ENCODE peak calls at places on chromosomes 11 and 22, in eight cellular contexts. One of them, this sample, is unnamed. For H3K9me3 and H3K4me1, the result is how much of the 10 kb centered on the place peaks cover.

GRCh38 chr11:117159892-117160291 is 15.8 kb downstream of the PAFAH1B2 start:
- DNase-seq in CD8-positive, alpha-beta memory T cell: no peak
- DNase-seq in transverse colon: no peak
- DNase-seq in small intestine: no peak
- DNase-seq in kidney: no peak
- DNase-seq in ovary: no peak
- DNase-seq in mucosa of descending colon: no peak
- DNase-seq in neuronal stem cell: no peak
- DNase-seq in this sample: no peak

GRCh38 chr22:24128631-24129601 is 52.4 kb upstream of the SUSD2 start:
- DNase-seq in CD8-positive, alpha-beta memory T cell: no peak
- DNase-seq in transverse colon: no peak
- DNase-seq in small intestine: no peak
- DNase-seq in kidney: no peak
- DNase-seq in ovary: no peak
- DNase-seq in mucosa of descending colon: no peak
- DNase-seq in neuronal stem cell: no peak
- DNase-seq in this sample: no peak

GRCh38 chr11:2507945-2508749 is 63.3 kb downstream of the KCNQ1 start:
- DNase-seq in CD8-positive, alpha-beta memory T cell: no peak
- DNase-seq in transverse colon: peak
- DNase-seq in small intestine: no peak
- DNase-seq in kidney: peak
- DNase-seq in ovary: no peak
- DNase-seq in mucosa of descending colon: no peak
- DNase-seq in neuronal stem cell: no peak
- DNase-seq in this sample: peak

GRCh38 chr11:78516281-78516680 is 58.4 kb downstream of the NARS2 start:
- DNase-seq in CD8-positive, alpha-beta memory T cell: no peak
- DNase-seq in transverse colon: no peak
- DNase-seq in small intestine: no peak
- DNase-seq in kidney: no peak
- DNase-seq in ovary: no peak
- DNase-seq in mucosa of descending colon: no peak
- DNase-seq in neuronal stem cell: no peak
- DNase-seq in this sample: no peak

GRCh38 chr11:92322225-92322624 is 97.6 kb downstream of the FAT3 start:
- DNase-seq in CD8-positive, alpha-beta memory T cell: no peak
- DNase-seq in transverse colon: no peak
- DNase-seq in small intestine: no peak
- DNase-seq in kidney: no peak
- DNase-seq in ovary: no peak
- DNase-seq in mucosa of descending colon: no peak
- DNase-seq in neuronal stem cell: no peak
- DNase-seq in this sample: no peak

GRCh38 chr11:1828542-1828941 is 6.2 kb upstream of the SYT8 start:
- DNase-seq in CD8-positive, alpha-beta memory T cell: no peak
- DNase-seq in transverse colon: no peak
- DNase-seq in small intestine: no peak
- DNase-seq in kidney: peak
- DNase-seq in ovary: no peak
- DNase-seq in mucosa of descending colon: no peak
- DNase-seq in neuronal stem cell: no peak
- DNase-seq in this sample: no peak

GRCh38 chr22:45446216-45446615 is 32.7 kb downstream of the RIBC2 start:
- DNase-seq in CD8-positive, alpha-beta memory T cell: no peak
- DNase-seq in transverse colon: no peak
- DNase-seq in small intestine: no peak
- DNase-seq in kidney: no peak
- DNase-seq in ovary: no peak
- DNase-seq in mucosa of descending colon: no peak
- DNase-seq in neuronal stem cell: no peak
- DNase-seq in this sample: no peak

GRCh38 chr11:11975201-11976092 is 33.0 kb downstream of the DKK3 start:
- DNase-seq in CD8-positive, alpha-beta memory T cell: no peak
- DNase-seq in transverse colon: no peak
- DNase-seq in small intestine: peak
- DNase-seq in kidney: no peak
- DNase-seq in ovary: no peak
- DNase-seq in mucosa of descending colon: no peak
- DNase-seq in neuronal stem cell: no peak
- DNase-seq in this sample: no peak

GRCh38 chr11:5691963-5692358 is 2.4 kb downstream of the TRIM22 start:
- DNase-seq in CD8-positive, alpha-beta memory T cell: no peak
- DNase-seq in transverse colon: no peak
- DNase-seq in small intestine: peak
- DNase-seq in kidney: no peak
- DNase-seq in ovary: no peak
- DNase-seq in mucosa of descending colon: no peak
- DNase-seq in neuronal stem cell: no peak
- DNase-seq in this sample: no peak

GRCh38 chr11:130801287-130802146 is 114.8 kb downstream of the SNX19 start:
- DNase-seq in CD8-positive, alpha-beta memory T cell: no peak
- DNase-seq in transverse colon: no peak
- DNase-seq in small intestine: no peak
- DNase-seq in kidney: no peak
- DNase-seq in ovary: no peak
- DNase-seq in mucosa of descending colon: no peak
- DNase-seq in neuronal stem cell: no peak
- DNase-seq in this sample: no peak

GRCh38 chr11:112453601-112454577 is 193.2 kb upstream of the PLET1 start:
- DNase-seq in CD8-positive, alpha-beta memory T cell: peak
- DNase-seq in transverse colon: peak
- DNase-seq in small intestine: peak
- DNase-seq in kidney: no peak
- DNase-seq in ovary: no peak
- DNase-seq in mucosa of descending colon: peak
- DNase-seq in neuronal stem cell: no peak
- DNase-seq in this sample: peak

GRCh38 chr11:36109850-36110606 is 166.2 kb downstream of the LDLRAD3 start:
- DNase-seq in CD8-positive, alpha-beta memory T cell: no peak
- DNase-seq in transverse colon: no peak
- DNase-seq in small intestine: no peak
- DNase-seq in kidney: no peak
- DNase-seq in ovary: no peak
- DNase-seq in mucosa of descending colon: no peak
- DNase-seq in neuronal stem cell: peak
- DNase-seq in this sample: no peak

GRCh38 chr11:68683086-68683951 is 1.0 kb upstream of the GAL start:
- DNase-seq in CD8-positive, alpha-beta memory T cell: no peak
- DNase-seq in transverse colon: no peak
- DNase-seq in small intestine: no peak
- DNase-seq in kidney: no peak
- DNase-seq in ovary: no peak
- DNase-seq in mucosa of descending colon: no peak
- DNase-seq in neuronal stem cell: no peak
- DNase-seq in this sample: no peak

GRCh38 chr22:46971141-46971775 is 208.8 kb downstream of the TBC1D22A start:
- DNase-seq in CD8-positive, alpha-beta memory T cell: no peak
- DNase-seq in transverse colon: no peak
- DNase-seq in small intestine: no peak
- DNase-seq in kidney: peak
- DNase-seq in ovary: no peak
- DNase-seq in mucosa of descending colon: peak
- DNase-seq in neuronal stem cell: no peak
- DNase-seq in this sample: no peak

GRCh38 chr11:131924446-131925240 is 554.2 kb downstream of the NTM start:
- DNase-seq in CD8-positive, alpha-beta memory T cell: no peak
- DNase-seq in transverse colon: no peak
- DNase-seq in small intestine: no peak
- DNase-seq in kidney: no peak
- DNase-seq in ovary: no peak
- DNase-seq in mucosa of descending colon: no peak
- DNase-seq in neuronal stem cell: no peak
- DNase-seq in this sample: no peak

DNA sequence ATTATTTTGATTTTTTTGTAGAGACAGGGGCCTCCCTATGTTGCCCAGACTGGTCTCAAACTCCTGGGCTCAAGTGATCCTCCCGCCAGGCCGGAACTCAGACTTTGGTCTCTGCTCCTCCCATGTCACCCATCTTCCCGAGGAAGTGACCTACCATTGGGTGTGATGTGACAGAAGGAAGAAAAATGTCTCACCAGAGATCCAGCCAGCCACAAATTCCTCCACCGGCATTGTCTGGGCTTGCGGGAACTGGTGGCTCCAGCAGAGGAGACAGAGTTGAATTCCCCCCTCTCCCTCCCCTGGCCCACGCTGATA is 768 bp downstream of the SLC25A45 start:
- DNase-seq in CD8-positive, alpha-beta memory T cell: no peak
- DNase-seq in transverse colon: no peak
- DNase-seq in small intestine: peak
- DNase-seq in kidney: no peak
- DNase-seq in ovary: no peak
- DNase-seq in mucosa of descending colon: no peak
- DNase-seq in neuronal stem cell: no peak
- DNase-seq in this sample: no peak
- H3K9me3 ChIP-seq in CD8-positive, alpha-beta memory T cell: under half
- H3K9me3 ChIP-seq in transverse colon: under half
- H3K9me3 ChIP-seq in small intestine: under half
- H3K9me3 ChIP-seq in kidney: under half
- H3K9me3 ChIP-seq in ovary: under half
- H3K9me3 ChIP-seq in mucosa of descending colon: under half
- H3K9me3 ChIP-seq in neuronal stem cell: under half
- H3K9me3 ChIP-seq in this sample: under half

DNA sequence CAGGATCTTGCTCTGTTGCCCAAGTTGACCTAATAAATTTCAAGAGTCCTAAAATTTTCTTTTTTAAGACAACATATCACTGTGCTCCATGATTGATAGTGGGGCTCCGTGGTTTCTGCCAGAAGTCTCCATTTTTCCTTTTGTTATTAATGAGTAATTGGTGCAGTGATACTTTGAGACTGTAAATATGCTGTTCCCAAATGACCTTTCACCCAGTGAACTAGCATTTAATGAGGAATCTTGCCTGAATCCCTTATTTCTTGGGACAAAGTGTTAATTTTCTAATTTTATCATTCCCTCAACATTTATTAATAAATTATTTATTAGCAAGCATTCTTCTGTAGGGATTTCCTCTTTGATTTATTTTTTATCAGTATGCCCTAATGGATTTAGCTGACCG is 2.3 kb upstream of the DHCR7 start:
- DNase-seq in CD8-positive, alpha-beta memory T cell: no peak
- DNase-seq in transverse colon: no peak
- DNase-seq in small intestine: peak
- DNase-seq in kidney: no peak
- DNase-seq in ovary: no peak
- DNase-seq in mucosa of descending colon: no peak
- DNase-seq in neuronal stem cell: no peak
- DNase-seq in this sample: no peak
- H3K4me1 ChIP-seq in CD8-positive, alpha-beta memory T cell: under half
- H3K4me1 ChIP-seq in transverse colon: under half
- H3K4me1 ChIP-seq in small intestine: under half
- H3K4me1 ChIP-seq in kidney: under half
- H3K4me1 ChIP-seq in ovary: under half
- H3K4me1 ChIP-seq in mucosa of descending colon: under half
- H3K4me1 ChIP-seq in neuronal stem cell: under half
- H3K4me1 ChIP-seq in this sample: under half

DNA sequence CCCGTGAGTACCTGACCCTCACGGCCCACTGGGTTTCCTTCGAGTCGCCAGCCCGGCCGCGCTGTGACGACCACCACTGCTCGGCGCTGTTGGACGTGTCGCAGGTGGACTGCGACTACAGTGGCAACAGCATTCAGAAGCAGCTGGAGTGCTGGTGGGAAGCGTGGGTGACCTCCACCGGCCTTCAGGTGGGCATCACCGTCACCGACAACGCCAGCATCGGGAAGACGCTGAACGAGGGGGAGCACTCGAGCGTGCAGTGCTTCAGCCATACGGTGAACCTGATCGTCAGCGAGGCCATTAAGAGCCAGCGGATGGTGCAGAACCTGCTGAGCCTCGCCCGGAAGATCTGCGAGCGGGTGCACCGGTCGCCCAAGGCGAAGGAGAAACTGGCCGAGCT is 32.2 kb downstream of the ZBED4 start:
- DNase-seq in CD8-positive, alpha-beta memory T cell: no peak
- DNase-seq in transverse colon: no peak
- DNase-seq in small intestine: no peak
- DNase-seq in kidney: no peak
- DNase-seq in ovary: no peak
- DNase-seq in mucosa of descending colon: no peak
- DNase-seq in neuronal stem cell: no peak
- DNase-seq in this sample: no peak
- H3K9me3 ChIP-seq in CD8-positive, alpha-beta memory T cell: under half
- H3K9me3 ChIP-seq in transverse colon: under half
- H3K9me3 ChIP-seq in small intestine: under half
- H3K9me3 ChIP-seq in kidney: under half
- H3K9me3 ChIP-seq in ovary: under half
- H3K9me3 ChIP-seq in mucosa of descending colon: under half
- H3K9me3 ChIP-seq in neuronal stem cell: under half
- H3K9me3 ChIP-seq in this sample: under half

DNA sequence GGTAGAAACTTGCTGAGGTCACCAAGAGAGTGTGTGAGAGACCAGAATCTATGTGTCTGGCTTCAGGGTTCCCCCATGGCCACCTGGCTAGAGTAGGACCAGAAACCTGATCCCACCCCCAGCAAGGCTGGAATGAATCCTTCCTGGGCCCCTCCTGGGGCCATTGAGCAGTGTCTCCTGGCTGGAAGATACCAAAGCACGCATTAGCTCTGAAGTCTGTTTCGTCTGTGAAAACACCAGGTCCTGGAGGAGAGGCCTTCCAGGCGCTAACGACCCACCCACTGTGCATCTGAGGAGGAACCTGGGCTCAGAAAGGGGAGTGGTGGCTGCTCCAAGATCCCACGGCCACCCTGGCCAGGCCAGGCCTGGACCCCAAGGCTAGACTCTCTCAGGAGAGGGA is 15.5 kb upstream of the TSKU start:
- DNase-seq in CD8-positive, alpha-beta memory T cell: no peak
- DNase-seq in transverse colon: no peak
- DNase-seq in small intestine: no peak
- DNase-seq in kidney: no peak
- DNase-seq in ovary: no peak
- DNase-seq in mucosa of descending colon: no peak
- DNase-seq in neuronal stem cell: no peak
- DNase-seq in this sample: no peak
- H3K4me1 ChIP-seq in CD8-positive, alpha-beta memory T cell: under half
- H3K4me1 ChIP-seq in transverse colon: under half
- H3K4me1 ChIP-seq in small intestine: under half
- H3K4me1 ChIP-seq in kidney: half or more
- H3K4me1 ChIP-seq in ovary: under half
- H3K4me1 ChIP-seq in mucosa of descending colon: half or more
- H3K4me1 ChIP-seq in neuronal stem cell: under half
- H3K4me1 ChIP-seq in this sample: under half

DNA sequence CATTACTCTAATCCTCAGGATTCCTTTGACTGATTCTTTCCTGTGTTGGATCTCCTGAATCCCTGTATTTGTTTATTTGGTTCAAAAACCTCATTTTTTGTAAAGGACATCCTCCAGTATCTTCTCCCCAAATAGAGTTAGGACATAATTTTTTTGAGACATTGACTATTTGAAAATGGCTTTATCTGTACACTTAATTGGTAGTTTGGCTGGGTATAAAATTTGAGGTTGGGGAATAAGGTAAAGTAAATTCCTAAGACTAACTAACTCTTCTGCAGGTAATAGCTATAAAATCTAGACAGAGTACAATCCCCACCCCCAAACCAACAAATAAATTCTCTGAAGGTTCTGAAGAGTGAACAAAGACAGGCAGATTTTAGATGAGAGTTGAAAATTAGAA is 114.4 kb downstream of the CTTN start:
- DNase-seq in CD8-positive, alpha-beta memory T cell: no peak
- DNase-seq in transverse colon: no peak
- DNase-seq in small intestine: no peak
- DNase-seq in kidney: no peak
- DNase-seq in ovary: no peak
- DNase-seq in mucosa of descending colon: no peak
- DNase-seq in neuronal stem cell: no peak
- DNase-seq in this sample: no peak
- H3K9me3 ChIP-seq in CD8-positive, alpha-beta memory T cell: under half
- H3K9me3 ChIP-seq in transverse colon: under half
- H3K9me3 ChIP-seq in small intestine: under half
- H3K9me3 ChIP-seq in kidney: under half
- H3K9me3 ChIP-seq in ovary: under half
- H3K9me3 ChIP-seq in mucosa of descending colon: under half
- H3K9me3 ChIP-seq in neuronal stem cell: under half
- H3K9me3 ChIP-seq in this sample: under half